ENCODE peak calls at places on chromosomes 5 and 9, in five cellular contexts. D, L, N, C and V are unnamed samples.

GRCh38 chr9:94706922-94707321 is 19.6 kb upstream of the AOPEP start:
- DNase-seq in D (no peak), L (no peak), N (no peak), C (no peak), V (no peak)

GRCh38 chr5:72209515-72210115 is 102.3 kb downstream of the MAP1B start:
- DNase-seq in D (no peak), L (peak; percentile 22), N (no peak), C (no peak), V (no peak)

GRCh38 chr9:4196886-4197285 is 103.0 kb downstream of the GLIS3 start:
- DNase-seq in D (no peak), L (no peak), N (no peak), C (no peak), V (no peak)

GRCh38 chr9:81070689-81071088 is 618.7 kb downstream of the TLE1 start:
- DNase-seq in D (no peak), L (no peak), N (no peak), C (no peak), V (no peak)

GRCh38 chr9:4674783-4675182 is 4.6 kb upstream of the CDC37L1 start:
- DNase-seq in D (no peak), L (no peak), N (no peak), C (no peak), V (peak; percentile 96)

GRCh38 chr9:21589344-21590056 is 107.4 kb upstream of the IFNE start:
- DNase-seq in D (no peak), L (no peak), N (no peak), C (no peak), V (no peak)

GRCh38 chr9:33517373-33517772 is 6.7 kb upstream of the ANKRD18B start:
- DNase-seq in D (no peak), L (no peak), N (no peak), C (no peak), V (peak; percentile 73)

GRCh38 chr9:21993007-21993406 is 1.2 kb downstream of the CDKN2A start:
- DNase-seq in D (no peak), L (no peak), N (no peak), C (no peak), V (no peak)

GRCh38 chr9:36903541-36904435 is 130.3 kb downstream of the PAX5 start:
- DNase-seq in D (peak; percentile 32), L (no peak), N (no peak), C (no peak), V (peak; percentile 80)

GRCh38 chr5:763998-764781 is 20.3 kb downstream of the ZDHHC11B start:
- DNase-seq in D (no peak), L (no peak), N (no peak), C (no peak), V (no peak)

GRCh38 chr9:83281306-83282255 is 218.6 kb upstream of the RASEF start:
- DNase-seq in D (no peak), L (no peak), N (no peak), C (no peak), V (peak; percentile 18)

GRCh38 chr9:112945620-112946208 is 55.0 kb upstream of the SLC46A2 start:
- DNase-seq in D (no peak), L (no peak), N (no peak), C (no peak), V (no peak)

GRCh38 chr9:110031511-110032173 is 176.3 kb downstream of the C9orf152 start:
- DNase-seq in D (no peak), L (no peak), N (no peak), C (no peak), V (no peak)

GRCh38 chr9:85200726-85201402 is 531.3 kb downstream of the NTRK2 start:
- DNase-seq in D (no peak), L (no peak), N (no peak), C (no peak), V (no peak)

GRCh38 chr5:39423331-39423751 is 1.4 kb downstream of the DAB2 start:
- DNase-seq in D (no peak), L (no peak), N (no peak), C (no peak), V (no peak)

GRCh38 chr9:128098936-128099931 is 28.3 kb downstream of the PTGES2 start:
- DNase-seq in D (no peak), L (no peak), N (no peak), C (no peak), V (no peak)

GRCh38 chr9:129776566-129776937 is 23.7 kb upstream of the PTGES start:
- DNase-seq in D (no peak), L (no peak), N (no peak), C (no peak), V (no peak)

GRCh38 chr5:95821110-95822021 is 1.2 kb downstream of the GLRX start:
- DNase-seq in D (no peak), L (no peak), N (no peak), C (no peak), V (peak; percentile 38)